ENCODE peak calls at places on chromosome 5, in ten cellular contexts. Q is WERI-Rb-1, H is coronary artery, E is cardiac fibroblast, X is uterus, W is astrocyte, L is A549, Y is fibroblast of lung, F is tibial nerve, I is fibroblast of mammary gland. M is an unnamed sample.
A peak's percentile ranks its signal among the peaks of the same experiment; 100 is the strongest.

GRCh38 chr5:107560377-107560776 is 110.4 kb downstream of the EFNA5 start:
- DNase-seq in Q (no peak), H (no peak), E (no peak), X (no peak), W (no peak), L (no peak), Y (no peak), F (no peak), I (no peak), M (no peak)

GRCh38 chr5:175343292-175343691 is 100.7 kb downstream of the DRD1 start:
- DNase-seq in Q (no peak), H (no peak), E (no peak), X (no peak), W (peak; percentile 22), L (no peak), Y (peak; percentile 46), F (no peak), I (no peak), M (no peak)

GRCh38 chr5:143142596-143143435 is 260.7 kb downstream of the NR3C1 start:
- DNase-seq in Q (no peak), H (peak; percentile 87), E (peak; percentile 63), X (peak; percentile 63), W (peak; percentile 64), L (no peak), Y (peak; percentile 63), F (no peak), I (peak; percentile 78), M (no peak)

GRCh38 chr5:157821822-157822622 is 36.9 kb downstream of the CLINT1 start:
- DNase-seq in Q (no peak), H (no peak), E (no peak), X (no peak), W (peak; percentile 35), L (no peak), Y (peak; percentile 47), F (no peak), I (peak; percentile 58), M (no peak)

GRCh38 chr5:86546050-86546449 is 71.7 kb upstream of the COX7C start:
- DNase-seq in Q (peak; percentile 60), H (no peak), E (no peak), X (no peak), W (no peak), L (no peak), Y (no peak), F (no peak), I (no peak), M (no peak)

GRCh38 chr5:148830220-148830619 is 3.8 kb downstream of the ADRB2 start:
- DNase-seq in Q (no peak), H (no peak), E (no peak), X (no peak), W (no peak), L (no peak), Y (no peak), F (no peak), I (no peak), M (no peak)

GRCh38 chr5:98957307-98957706 is 28.5 kb upstream of the CHD1 start:
- DNase-seq in Q (no peak), H (no peak), E (no peak), X (no peak), W (no peak), L (no peak), Y (no peak), F (no peak), I (no peak), M (no peak)

GRCh38 chr5:159874308-159874707 is 42.0 kb upstream of the ADRA1B start:
- DNase-seq in Q (no peak), H (no peak), E (no peak), X (no peak), W (peak; percentile 48), L (peak; percentile 51), Y (peak; percentile 65), F (no peak), I (peak; percentile 88), M (no peak)

GRCh38 chr5:142016576-142016975 is 3.7 kb upstream of the GNPDA1 start:
- DNase-seq in Q (no peak), H (no peak), E (no peak), X (no peak), W (no peak), L (no peak), Y (no peak), F (no peak), I (no peak), M (no peak)

GRCh38 chr5:8333977-8334376 is 465.0 kb downstream of the MTRR start:
- DNase-seq in Q (no peak), H (no peak), E (peak; percentile 2), X (no peak), W (no peak), L (no peak), Y (no peak), F (no peak), I (no peak), M (no peak)

GRCh38 chr5:24388448-24388847 is 256.3 kb downstream of the CDH10 start:
- DNase-seq in Q (no peak), H (no peak), E (no peak), X (no peak), W (no peak), L (no peak), Y (no peak), F (no peak), I (no peak), M (no peak)

DNA sequence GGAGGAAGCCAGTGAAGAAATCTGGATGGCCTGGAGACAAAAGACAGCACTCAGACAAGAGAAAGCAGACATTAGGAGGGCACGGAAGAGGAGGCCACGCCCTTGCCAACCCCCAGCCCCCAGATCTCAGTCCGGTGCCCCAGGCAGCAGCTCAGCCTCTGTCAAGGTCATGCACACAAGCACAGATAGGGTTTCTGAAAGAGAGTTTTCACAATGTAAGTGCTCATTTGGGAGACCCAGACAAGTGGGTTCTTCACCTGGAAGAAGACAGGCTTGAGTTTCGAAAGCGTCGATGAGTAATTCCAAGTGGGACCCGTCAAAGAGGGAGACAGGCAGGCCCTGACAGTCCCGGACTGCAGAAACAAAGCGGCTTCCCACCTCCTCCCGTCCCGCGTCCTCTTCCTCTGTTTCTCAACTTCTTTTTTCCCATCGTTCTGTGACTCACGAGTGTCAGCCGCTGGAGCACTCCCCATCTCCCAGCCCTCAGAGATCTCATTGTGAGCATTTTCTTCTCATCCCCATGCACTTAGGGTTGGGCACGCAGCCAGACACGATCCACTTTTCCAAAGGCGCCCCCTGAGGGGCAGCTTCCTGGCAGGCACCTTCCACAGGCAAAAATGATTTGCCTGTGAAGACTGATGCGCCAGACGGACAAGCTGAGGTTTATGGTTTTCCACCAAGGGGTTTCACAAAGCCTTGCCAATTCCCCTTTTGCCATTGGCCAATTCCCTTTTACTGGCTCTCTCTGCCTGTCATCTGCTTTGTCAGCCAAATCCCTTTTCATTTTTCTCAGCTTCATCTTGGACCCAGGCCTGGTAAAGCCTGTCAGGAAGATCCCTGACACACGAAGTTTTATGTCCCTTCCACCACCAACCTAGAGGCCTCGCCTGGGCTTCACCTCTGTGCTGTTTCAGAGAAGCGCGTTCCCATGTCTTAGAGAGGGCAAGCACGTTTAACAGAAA is 86.4 kb upstream of the ANKRD55 start:
- DNase-seq in Q (no peak), H (no peak), E (peak; percentile 78), X (peak; percentile 67), W (peak; percentile 27), L (no peak), Y (peak; percentile 36), F (no peak), I (peak; percentile 76), M (no peak)
- H3K4me3 ChIP-seq in Q (no peak overlapping the region), H (peak overlapping the region; percentile 27), E (no peak overlapping the region), X (no peak overlapping the region), W (no peak overlapping the region), L (no peak overlapping the region), Y (no peak overlapping the region), F (no peak overlapping the region), I (no peak overlapping the region), M (no peak overlapping the region)

GRCh38 chr5:96439477-96440184 is 6.6 kb upstream of the PCSK1 start:
- DNase-seq in Q (no peak), H (no peak), E (peak; percentile 26), X (no peak), W (no peak), L (no peak), Y (no peak), F (no peak), I (peak; percentile 17), M (no peak)
- TF ChIP-seq CTCF in Q (no peak), H (no peak), E (peak; percentile 5), X (no peak), W (no peak), L (peak; percentile 24), Y (peak; percentile 18), F (no peak), I (peak; percentile 28), M (peak; percentile 33)

DNA sequence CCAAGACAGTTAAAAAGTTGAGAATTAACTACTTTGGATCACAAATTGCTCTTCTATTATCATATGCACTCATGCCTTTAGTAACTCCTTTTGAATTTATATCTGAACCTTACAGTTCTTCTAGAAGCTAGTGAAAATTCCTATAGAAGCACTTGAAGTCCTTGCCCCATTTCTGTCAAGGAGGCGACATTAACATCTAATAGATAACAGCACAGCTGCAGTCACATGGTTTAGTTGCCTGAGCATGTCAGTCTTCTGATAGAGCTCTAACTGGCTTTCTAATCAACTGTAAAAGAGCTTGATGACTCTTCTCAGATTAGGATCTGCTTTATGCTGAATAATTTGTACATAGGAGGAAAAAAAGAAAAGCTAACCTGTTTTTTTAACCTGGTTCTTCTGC is 9.0 kb downstream of the RFESD start:
- DNase-seq in Q (no peak), H (no peak), E (no peak), X (no peak), W (no peak), L (no peak), Y (no peak), F (no peak), I (no peak), M (no peak)
- H3K4me3 ChIP-seq in Q (no peak overlapping the region), H (no peak overlapping the region), E (no peak overlapping the region), X (no peak overlapping the region), W (no peak overlapping the region), L (no peak overlapping the region), Y (no peak overlapping the region), F (no peak overlapping the region), I (no peak overlapping the region), M (no peak overlapping the region)

DNA sequence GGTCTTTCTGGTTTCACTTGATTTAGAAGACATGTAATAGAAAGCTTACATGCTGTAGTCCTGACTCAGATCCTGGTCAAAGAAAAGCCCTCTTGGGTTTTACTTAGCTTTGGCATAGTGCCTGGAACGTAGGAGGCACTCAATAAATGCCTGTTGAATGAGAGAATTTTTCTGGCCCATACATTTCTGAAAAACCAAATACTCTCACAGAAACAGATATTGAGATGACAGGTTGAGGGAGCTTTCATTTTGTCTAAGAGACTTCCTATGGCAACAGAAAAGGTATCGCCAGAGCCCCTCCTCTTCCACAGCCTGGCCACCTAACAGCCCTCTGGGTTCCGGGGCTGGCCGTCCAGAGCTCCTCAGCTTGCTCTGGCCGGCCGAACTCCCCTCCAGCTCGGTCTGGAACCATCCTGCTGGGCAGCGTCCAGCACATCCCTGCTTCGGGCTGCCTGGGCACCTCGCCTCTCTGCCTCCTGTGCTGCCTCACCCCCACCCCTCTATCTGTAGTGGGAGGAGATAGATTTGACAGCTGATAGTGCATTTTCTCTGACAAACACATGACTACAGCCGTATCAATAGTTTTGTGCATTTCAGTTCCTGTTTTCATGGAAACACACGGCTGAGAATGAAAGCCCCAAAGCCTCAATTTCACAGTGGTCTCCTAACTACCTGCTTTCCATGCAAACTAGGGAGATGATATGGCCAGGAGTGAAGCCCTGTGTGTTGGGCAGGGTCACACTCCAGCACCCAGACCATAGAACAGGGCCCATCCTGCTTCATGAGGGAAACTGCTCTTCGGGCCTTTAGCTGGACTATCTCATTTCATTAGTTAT is 1.1 kb downstream of the IL4 start:
- DNase-seq in Q (no peak), H (peak; percentile 72), E (peak; percentile 95), X (no peak), W (peak; percentile 97), L (peak; percentile 45), Y (peak; percentile 98), F (no peak), I (peak; percentile 96), M (peak; percentile 76)
- TF ChIP-seq CTCF in Q (no peak), H (no peak), E (no peak), X (no peak), W (no peak), L (no peak), Y (no peak), F (no peak), I (no peak), M (no peak)